ENCODE peak calls at places on chromosome 4, in five cellular contexts. W is NCI-H774, E is ecto neural progenitor cell, R is Ammon's horn, A is mammary epithelial cell. C is an unnamed sample.

GRCh38 chr4:137414802-137415201 is 117.5 kb downstream of the PCDH18 start:
- DNase-seq in A (no peak), E (no peak), R (no peak), W (no peak), C (no peak)

GRCh38 chr4:76749361-76749760 is 148.6 kb downstream of the SOWAHB start:
- DNase-seq in A (no peak), R (no peak), W (no peak), E (no peak), C (no peak)

GRCh38 chr4:185139736-185140135 is 3.3 kb upstream of the SLC25A4 start:
- DNase-seq in W (no peak), A (peak; percentile 14), E (no peak), R (no peak), C (no peak)

GRCh38 chr4:142124874-142125273 is 488.5 kb downstream of the IL15 start:
- DNase-seq in E (no peak), R (no peak), A (no peak), W (no peak), C (no peak)

GRCh38 chr4:10589808-10590207 is 94.8 kb downstream of the CLNK start:
- DNase-seq in E (no peak), W (no peak), R (no peak), A (no peak), C (no peak)

GRCh38 chr4:116180056-116180690 is 905.2 kb downstream of the TRAM1L1 start:
- DNase-seq in E (no peak), R (peak; percentile 56), A (peak; percentile 4), W (no peak), C (no peak)

GRCh38 chr4:113050837-113051236 is 1.4 kb downstream of the ANK2 start:
- DNase-seq in R (no peak), A (no peak), E (no peak), W (no peak), C (no peak)

GRCh38 chr4:144666539-144667175 is 20.7 kb downstream of the HHIP start:
- DNase-seq in E (no peak), A (peak; percentile 68), W (no peak), R (no peak), C (peak; percentile 74)

GRCh38 chr4:138697771-138698170 is 317.8 kb upstream of the NOCT start:
- DNase-seq in W (no peak), R (no peak), E (no peak), A (no peak), C (peak; percentile 17)

GRCh38 chr4:173056708-173057107 is 111.9 kb upstream of the GALNT7 start:
- DNase-seq in R (no peak), A (no peak), W (peak; percentile 52), E (no peak), C (no peak)

GRCh38 chr4:20544645-20545044 is 155.6 kb upstream of the PACRGL start:
- DNase-seq in R (peak; percentile 64), E (no peak), A (peak; percentile 13), W (no peak), C (peak; percentile 19)

GRCh38 chr4:3311489-3312171 is 18.8 kb downstream of the RGS12 start:
- DNase-seq in R (no peak), E (peak; percentile 33), W (no peak), A (peak; percentile 66), C (no peak)

GRCh38 chr4:168677063-168677462 is 180.2 kb downstream of the PALLD start:
- DNase-seq in A (no peak), R (no peak), W (no peak), E (no peak), C (no peak)

GRCh38 chr4:53994382-53994781 is 70.0 kb downstream of the CHIC2 start:
- DNase-seq in R (no peak), A (no peak), E (no peak), W (no peak), C (no peak)

GRCh38 chr4:15144967-15145295 is 142.7 kb downstream of the CPEB2 start:
- DNase-seq in A (no peak), E (no peak), R (no peak), W (no peak), C (no peak)

GRCh38 chr4:186904104-186904503 is 180.4 kb upstream of the FAT1 start:
- DNase-seq in W (no peak), A (peak; percentile 84), E (no peak), R (no peak), C (peak; percentile 33)

GRCh38 chr4:102537280-102537679 is 36.1 kb downstream of the NFKB1 start:
- DNase-seq in R (no peak), E (no peak), A (peak; percentile 64), W (no peak), C (no peak)

GRCh38 chr4:39181520-39181904 is 817 bp upstream of the WDR19 start:
- DNase-seq in A (no peak), W (no peak), R (no peak), E (no peak), C (no peak)

GRCh38 chr4:3384391-3384770 is 57.4 kb upstream of the HGFAC start:
- DNase-seq in W (no peak), R (no peak), E (no peak), A (peak; percentile 63), C (no peak)

GRCh38 chr4:68948985-68949384 is 2.6 kb downstream of the UGT2A3 start:
- DNase-seq in R (no peak), E (no peak), W (no peak), A (no peak), C (no peak)

GRCh38 chr4:52914051-52914605 is 52.0 kb downstream of the RASL11B start:
- DNase-seq in E (no peak), A (no peak), W (no peak), R (no peak), C (peak; percentile 76)

GRCh38 chr4:144494280-144494679 is 151.7 kb upstream of the HHIP start:
- DNase-seq in E (no peak), R (no peak), A (no peak), W (no peak), C (no peak)

GRCh38 chr4:59936566-59936965 is 1263.6 kb upstream of the ADGRL3 start:
- DNase-seq in A (no peak), R (no peak), W (peak; percentile 85), E (no peak), C (no peak)

GRCh38 chr4:145852256-145852839 is 86.3 kb downstream of the ZNF827 start:
- DNase-seq in E (no peak), R (no peak), A (no peak), W (no peak), C (no peak)

GRCh38 chr4:184752496-184753275 is 18.8 kb upstream of the CENPU start:
- DNase-seq in W (no peak), E (no peak), A (no peak), R (no peak), C (no peak)

GRCh38 chr4:117421706-117422105 is 336.3 kb upstream of the TRAM1L1 start:
- DNase-seq in R (no peak), W (no peak), E (no peak), A (no peak), C (no peak)

GRCh38 chr4:55503164-55503563 is 43.5 kb downstream of the CLOCK start:
- DNase-seq in R (no peak), W (no peak), E (no peak), A (peak; percentile 70), C (peak; percentile 75)

GRCh38 chr4:168360271-168360670 is 41.7 kb upstream of the DDX60 start:
- DNase-seq in W (no peak), E (no peak), A (no peak), R (no peak), C (no peak)

GRCh38 chr4:110830461-110830860 is 207.6 kb upstream of the PITX2 start:
- DNase-seq in W (no peak), A (no peak), R (no peak), E (no peak), C (no peak)

GRCh38 chr4:37661643-37662221 is 24.4 kb downstream of the RELL1 start:
- DNase-seq in E (no peak), W (no peak), A (no peak), R (no peak), C (no peak)

GRCh38 chr4:91851456-91851855 is 452.3 kb upstream of the GRID2 start:
- DNase-seq in E (no peak), W (no peak), R (no peak), A (no peak), C (no peak)

GRCh38 chr4:16231570-16232252 is 5.4 kb upstream of the TAPT1 start:
- DNase-seq in A (no peak), R (no peak), E (no peak), W (no peak), C (no peak)